ENCODE peak calls at places on chromosomes 13 and 19, in five cellular contexts. U is HCT116, V is lung, C is NCI-H2171, A is neural crest cell. S is an unnamed sample.

GRCh38 chr19:36747750-36748149 is 24.9 kb downstream of the ZNF850 start:
- DNase-seq in U (no peak), V (no peak), C (no peak), A (no peak), S (no peak)

GRCh38 chr19:35322014-35322413 is 7.0 kb upstream of the CD22 start:
- DNase-seq in U (no peak), V (no peak), C (no peak), A (no peak), S (no peak)

GRCh38 chr13:26062853-26063444 is 11.1 kb upstream of the SHISA2 start:
- DNase-seq in U (peak), V (peak), C (peak), A (peak), S (peak)

GRCh38 chr19:37977992-37978391 is 71.0 kb downstream of the SIPA1L3 start:
- DNase-seq in U (no peak), V (no peak), C (no peak), A (peak), S (no peak)

GRCh38 chr19:41939861-41940442 is 11.7 kb upstream of the ERFL start:
- DNase-seq in U (no peak), V (no peak), C (no peak), A (peak), S (peak)

GRCh38 chr13:102172406-102172805 is 229.4 kb downstream of the FGF14 start:
- DNase-seq in U (no peak), V (no peak), C (no peak), A (no peak), S (no peak)

GRCh38 chr13:19794552-19795143 is 11.9 kb upstream of the PSPC1 start:
- DNase-seq in U (peak), V (no peak), C (no peak), A (no peak), S (no peak)

GRCh38 chr19:2039959-2040646 is 10.9 kb downstream of the MKNK2 start:
- DNase-seq in U (no peak), V (no peak), C (no peak), A (no peak), S (no peak)

GRCh38 chr19:55353803-55354697 is 469 bp downstream of the COX6B2 start:
- DNase-seq in U (peak), V (no peak), C (peak), A (no peak), S (peak)

GRCh38 chr19:29495971-29496441 is 29.8 kb upstream of the VSTM2B start:
- DNase-seq in U (no peak), V (no peak), C (no peak), A (no peak), S (no peak)

GRCh38 chr13:29568731-29569130 is 26.8 kb downstream of the SLC7A1 start:
- DNase-seq in U (no peak), V (no peak), C (no peak), A (no peak), S (no peak)

GRCh38 chr13:42484396-42484795 is 89.6 kb upstream of the TNFSF11 start:
- DNase-seq in U (no peak), V (no peak), C (peak), A (no peak), S (no peak)

GRCh38 chr13:35947315-35947714 is 183.9 kb downstream of the DCLK1 start:
- DNase-seq in U (no peak), V (no peak), C (no peak), A (no peak), S (no peak)

GRCh38 chr13:112330479-112331407 is 45.4 kb upstream of the SPACA7 start:
- DNase-seq in U (no peak), V (no peak), C (no peak), A (no peak), S (no peak)

GRCh38 chr19:28867978-28868377 is 345.0 kb downstream of the UQCRFS1 start:
- DNase-seq in U (no peak), V (no peak), C (no peak), A (no peak), S (no peak)

GRCh38 chr19:4720037-4720700 is 3.5 kb downstream of the DPP9 start:
- DNase-seq in U (no peak), V (no peak), C (no peak), A (no peak), S (no peak)

GRCh38 chr13:110404321-110404720 is 97.2 kb downstream of the COL4A2 start:
- DNase-seq in U (no peak), V (no peak), C (no peak), A (no peak), S (no peak)

GRCh38 chr13:97621025-97621424 is 187.1 kb downstream of the RAP2A start:
- DNase-seq in U (no peak), V (no peak), C (no peak), A (no peak), S (no peak)

GRCh38 chr13:80313668-80314278 is 27.2 kb downstream of the SPRY2 start:
- DNase-seq in U (no peak), V (no peak), C (no peak), A (no peak), S (no peak)

GRCh38 chr13:98570929-98571372 is 6.0 kb downstream of the STK24 start:
- DNase-seq in U (peak), V (peak), C (no peak), A (no peak), S (peak)

GRCh38 chr19:56105090-56105701 is 15.9 kb downstream of the ZNF787 start:
- DNase-seq in U (peak), V (peak), C (peak), A (peak), S (peak)

GRCh38 chr19:45670670-45671453 is 2.8 kb downstream of the GIPR start:
- DNase-seq in U (peak), V (peak), C (no peak), A (peak), S (peak)

GRCh38 chr19:38317104-38317612 is 1.4 kb upstream of the YIF1B start:
- DNase-seq in U (no peak), V (no peak), C (no peak), A (no peak), S (no peak)

GRCh38 chr19:28602675-28603298 is 610.2 kb downstream of the UQCRFS1 start:
- DNase-seq in U (no peak), V (no peak), C (no peak), A (no peak), S (no peak)

GRCh38 chr19:29643361-29643935 is 21.8 kb upstream of the PLEKHF1 start:
- DNase-seq in U (no peak), V (no peak), C (no peak), A (no peak), S (no peak)